ENCODE peak calls at places on chromosomes 12 and 14, in ten cellular contexts. One of them, this sample, is unnamed.

GRCh38 chr12:12839886-12840285 is 26.7 kb downstream of the DDX47 start:
- DNase-seq in iris pigment epithelial cell: peak
- DNase-seq in RWPE1: peak
- DNase-seq in retina: no peak
- DNase-seq in HT1080: peak
- DNase-seq in IMR-90: peak
- DNase-seq in heart left ventricle: no peak
- DNase-seq in cardiac muscle cell: no peak
- DNase-seq in neural crest cell: no peak
- DNase-seq in lower leg skin: peak
- DNase-seq in this sample: peak

GRCh38 chr12:13032164-13032563 is 12.0 kb upstream of the FAM234B start:
- DNase-seq in iris pigment epithelial cell: peak
- DNase-seq in RWPE1: no peak
- DNase-seq in retina: no peak
- DNase-seq in HT1080: no peak
- DNase-seq in IMR-90: peak
- DNase-seq in heart left ventricle: no peak
- DNase-seq in cardiac muscle cell: no peak
- DNase-seq in neural crest cell: no peak
- DNase-seq in lower leg skin: no peak
- DNase-seq in this sample: no peak

GRCh38 chr14:100070310-100070709 is 5.1 kb downstream of the EVL start:
- DNase-seq in iris pigment epithelial cell: no peak
- DNase-seq in RWPE1: no peak
- DNase-seq in retina: no peak
- DNase-seq in HT1080: no peak
- DNase-seq in IMR-90: no peak
- DNase-seq in heart left ventricle: no peak
- DNase-seq in cardiac muscle cell: no peak
- DNase-seq in neural crest cell: no peak
- DNase-seq in lower leg skin: no peak
- DNase-seq in this sample: no peak

GRCh38 chr12:126663304-126664094 is 1598.3 kb downstream of the AACS start:
- DNase-seq in iris pigment epithelial cell: peak
- DNase-seq in RWPE1: no peak
- DNase-seq in retina: no peak
- DNase-seq in HT1080: peak
- DNase-seq in IMR-90: no peak
- DNase-seq in heart left ventricle: no peak
- DNase-seq in cardiac muscle cell: peak
- DNase-seq in neural crest cell: peak
- DNase-seq in lower leg skin: no peak
- DNase-seq in this sample: no peak

GRCh38 chr12:29088611-29089219 is 60.4 kb upstream of the FAR2 start:
- DNase-seq in iris pigment epithelial cell: peak
- DNase-seq in RWPE1: peak
- DNase-seq in retina: no peak
- DNase-seq in HT1080: peak
- DNase-seq in IMR-90: peak
- DNase-seq in heart left ventricle: no peak
- DNase-seq in cardiac muscle cell: no peak
- DNase-seq in neural crest cell: no peak
- DNase-seq in lower leg skin: no peak
- DNase-seq in this sample: no peak

GRCh38 chr12:49059385-49060232 is 985 bp downstream of the KMT2D start:
- DNase-seq in iris pigment epithelial cell: peak
- DNase-seq in RWPE1: peak
- DNase-seq in retina: peak
- DNase-seq in HT1080: no peak
- DNase-seq in IMR-90: no peak
- DNase-seq in heart left ventricle: no peak
- DNase-seq in cardiac muscle cell: peak
- DNase-seq in neural crest cell: no peak
- DNase-seq in lower leg skin: peak
- DNase-seq in this sample: peak

GRCh38 chr12:129393357-129393937 is 510.4 kb downstream of the TMEM132D start:
- DNase-seq in iris pigment epithelial cell: no peak
- DNase-seq in RWPE1: no peak
- DNase-seq in retina: no peak
- DNase-seq in HT1080: no peak
- DNase-seq in IMR-90: no peak
- DNase-seq in heart left ventricle: no peak
- DNase-seq in cardiac muscle cell: peak
- DNase-seq in neural crest cell: no peak
- DNase-seq in lower leg skin: no peak
- DNase-seq in this sample: no peak

GRCh38 chr14:55645845-55646832 is 66.1 kb downstream of the KTN1 start:
- DNase-seq in iris pigment epithelial cell: no peak
- DNase-seq in RWPE1: no peak
- DNase-seq in retina: no peak
- DNase-seq in HT1080: no peak
- DNase-seq in IMR-90: no peak
- DNase-seq in heart left ventricle: no peak
- DNase-seq in cardiac muscle cell: no peak
- DNase-seq in neural crest cell: no peak
- DNase-seq in lower leg skin: no peak
- DNase-seq in this sample: no peak

GRCh38 chr12:1619599-1619998 is 9.4 kb upstream of the WNT5B start:
- DNase-seq in iris pigment epithelial cell: peak
- DNase-seq in RWPE1: no peak
- DNase-seq in retina: no peak
- DNase-seq in HT1080: peak
- DNase-seq in IMR-90: no peak
- DNase-seq in heart left ventricle: peak
- DNase-seq in cardiac muscle cell: no peak
- DNase-seq in neural crest cell: no peak
- DNase-seq in lower leg skin: peak
- DNase-seq in this sample: no peak

GRCh38 chr14:99729991-99730875 is 46.1 kb downstream of the CYP46A1 start:
- DNase-seq in iris pigment epithelial cell: no peak
- DNase-seq in RWPE1: peak
- DNase-seq in retina: peak
- DNase-seq in HT1080: peak
- DNase-seq in IMR-90: peak
- DNase-seq in heart left ventricle: peak
- DNase-seq in cardiac muscle cell: peak
- DNase-seq in neural crest cell: peak
- DNase-seq in lower leg skin: peak
- DNase-seq in this sample: no peak

GRCh38 chr14:95058491-95058890 is 98.8 kb downstream of the DICER1 start:
- DNase-seq in iris pigment epithelial cell: no peak
- DNase-seq in RWPE1: no peak
- DNase-seq in retina: no peak
- DNase-seq in HT1080: no peak
- DNase-seq in IMR-90: no peak
- DNase-seq in heart left ventricle: no peak
- DNase-seq in cardiac muscle cell: no peak
- DNase-seq in neural crest cell: no peak
- DNase-seq in lower leg skin: no peak
- DNase-seq in this sample: no peak

GRCh38 chr12:53224268-53224896 is 7.6 kb downstream of the RARG start:
- DNase-seq in iris pigment epithelial cell: no peak
- DNase-seq in RWPE1: peak
- DNase-seq in retina: no peak
- DNase-seq in HT1080: no peak
- DNase-seq in IMR-90: no peak
- DNase-seq in heart left ventricle: no peak
- DNase-seq in cardiac muscle cell: peak
- DNase-seq in neural crest cell: no peak
- DNase-seq in lower leg skin: no peak
- DNase-seq in this sample: no peak

GRCh38 chr14:60616326-60617044 is 32.8 kb downstream of the SIX1 start:
- DNase-seq in iris pigment epithelial cell: peak
- DNase-seq in RWPE1: no peak
- DNase-seq in retina: no peak
- DNase-seq in HT1080: no peak
- DNase-seq in IMR-90: no peak
- DNase-seq in heart left ventricle: no peak
- DNase-seq in cardiac muscle cell: no peak
- DNase-seq in neural crest cell: no peak
- DNase-seq in lower leg skin: no peak
- DNase-seq in this sample: no peak

GRCh38 chr12:83763425-83763824 is 1076.7 kb downstream of the TMTC2 start:
- DNase-seq in iris pigment epithelial cell: peak
- DNase-seq in RWPE1: peak
- DNase-seq in retina: no peak
- DNase-seq in HT1080: peak
- DNase-seq in IMR-90: no peak
- DNase-seq in heart left ventricle: no peak
- DNase-seq in cardiac muscle cell: peak
- DNase-seq in neural crest cell: no peak
- DNase-seq in lower leg skin: no peak
- DNase-seq in this sample: peak

GRCh38 chr12:22981711-22982110 is 356.7 kb downstream of the ETNK1 start:
- DNase-seq in iris pigment epithelial cell: peak
- DNase-seq in RWPE1: no peak
- DNase-seq in retina: no peak
- DNase-seq in HT1080: peak
- DNase-seq in IMR-90: peak
- DNase-seq in heart left ventricle: no peak
- DNase-seq in cardiac muscle cell: peak
- DNase-seq in neural crest cell: no peak
- DNase-seq in lower leg skin: no peak
- DNase-seq in this sample: no peak

GRCh38 chr14:89848165-89848564 is 106.4 kb downstream of the EFCAB11 start:
- DNase-seq in iris pigment epithelial cell: peak
- DNase-seq in RWPE1: no peak
- DNase-seq in retina: no peak
- DNase-seq in HT1080: no peak
- DNase-seq in IMR-90: peak
- DNase-seq in heart left ventricle: no peak
- DNase-seq in cardiac muscle cell: no peak
- DNase-seq in neural crest cell: no peak
- DNase-seq in lower leg skin: no peak
- DNase-seq in this sample: no peak

GRCh38 chr14:104805326-104805678 is 4.4 kb downstream of the ZBTB42 start:
- DNase-seq in iris pigment epithelial cell: peak
- DNase-seq in RWPE1: no peak
- DNase-seq in retina: no peak
- DNase-seq in HT1080: peak
- DNase-seq in IMR-90: peak
- DNase-seq in heart left ventricle: peak
- DNase-seq in cardiac muscle cell: peak
- DNase-seq in neural crest cell: no peak
- DNase-seq in lower leg skin: no peak
- DNase-seq in this sample: peak

GRCh38 chr14:76701436-76701835 is 59.8 kb upstream of the VASH1 start:
- DNase-seq in iris pigment epithelial cell: no peak
- DNase-seq in RWPE1: no peak
- DNase-seq in retina: no peak
- DNase-seq in HT1080: no peak
- DNase-seq in IMR-90: no peak
- DNase-seq in heart left ventricle: no peak
- DNase-seq in cardiac muscle cell: no peak
- DNase-seq in neural crest cell: no peak
- DNase-seq in lower leg skin: peak
- DNase-seq in this sample: no peak

GRCh38 chr12:15601210-15601800 is 187.9 kb downstream of the EPS8 start:
- DNase-seq in iris pigment epithelial cell: peak
- DNase-seq in RWPE1: peak
- DNase-seq in retina: no peak
- DNase-seq in HT1080: peak
- DNase-seq in IMR-90: peak
- DNase-seq in heart left ventricle: no peak
- DNase-seq in cardiac muscle cell: no peak
- DNase-seq in neural crest cell: no peak
- DNase-seq in lower leg skin: no peak
- DNase-seq in this sample: peak